ENCODE peak calls at places on chromosomes 7 and 10, in four cellular contexts. O is prostate gland, A is Panc1, P is GM12878. E is an unnamed sample.

GRCh38 chr7:131493559-131493958 is 62.9 kb downstream of the PODXL start:
- DNase-seq in O (no peak), A (no peak), P (no peak), E (no peak)

GRCh38 chr7:8147760-8148463 is 114.1 kb downstream of the ICA1 start:
- DNase-seq in O (no peak), A (no peak), P (no peak), E (no peak)

GRCh38 chr10:103145860-103146466 is 47.1 kb downstream of the NT5C2 start:
- DNase-seq in O (no peak), A (peak; percentile 42), P (no peak), E (peak; percentile 76)

GRCh38 chr10:11539191-11539868 is 72.1 kb downstream of the USP6NL start:
- DNase-seq in O (no peak), A (peak; percentile 46), P (no peak), E (no peak)

GRCh38 chr7:44935583-44935982 is 43.2 kb downstream of the MYO1G start:
- DNase-seq in O (no peak), A (no peak), P (no peak), E (no peak)

GRCh38 chr10:114157912-114158311 is 16.1 kb downstream of the CCDC186 start:
- DNase-seq in O (no peak), A (no peak), P (no peak), E (no peak)

GRCh38 chr10:21080246-21080645 is 183.1 kb upstream of the NEBL start:
- DNase-seq in O (no peak), A (no peak), P (no peak), E (no peak)

GRCh38 chr7:4657640-4658417 is 24.3 kb upstream of the FOXK1 start:
- DNase-seq in O (no peak), A (no peak), P (no peak), E (no peak)

GRCh38 chr7:135380351-135380750 is 129.6 kb downstream of the CNOT4 start:
- DNase-seq in O (no peak), A (no peak), P (no peak), E (no peak)

GRCh38 chr10:94747838-94748237 is 14.6 kb upstream of the CYP2C19 start:
- DNase-seq in O (no peak), A (no peak), P (no peak), E (no peak)

GRCh38 chr7:125599387-125599786 is 669.8 kb upstream of the POT1 start:
- DNase-seq in O (no peak), A (peak; percentile 18), P (no peak), E (no peak)

GRCh38 chr10:117455346-117455745 is 80.1 kb upstream of the PDZD8 start:
- DNase-seq in O (no peak), A (no peak), P (no peak), E (no peak)

GRCh38 chr10:93515071-93515962 is 18.9 kb downstream of the CEP55 start:
- DNase-seq in O (no peak), A (no peak), P (no peak), E (no peak)

GRCh38 chr7:140031364-140031763 is 31.4 kb downstream of the PARP12 start:
- DNase-seq in O (no peak), A (no peak), P (no peak), E (no peak)

GRCh38 chr7:80815733-80816132 is 103.1 kb downstream of the SEMA3C start:
- DNase-seq in O (no peak), A (no peak), P (no peak), E (no peak)

GRCh38 chr7:111886233-111886632 is 320.0 kb downstream of the DOCK4 start:
- DNase-seq in O (no peak), A (no peak), P (no peak), E (no peak)

GRCh38 chr7:131225619-131226101 is 102.0 kb upstream of the MKLN1 start:
- DNase-seq in O (peak; percentile 14), A (no peak), P (no peak), E (peak; percentile 28)

GRCh38 chr7:39530996-39531395 is 35.2 kb upstream of the YAE1 start:
- DNase-seq in O (no peak), A (no peak), P (no peak), E (peak; percentile 26)

GRCh38 chr7:96233084-96233483 is 88.8 kb downstream of the SLC25A13 start:
- DNase-seq in O (no peak), A (no peak), P (no peak), E (no peak)

GRCh38 chr7:48244902-48245301 is 73.6 kb downstream of the ABCA13 start:
- DNase-seq in O (no peak), A (no peak), P (no peak), E (no peak)

GRCh38 chr10:124992462-124993344 is 50.8 kb downstream of the ZRANB1 start:
- DNase-seq in O (peak; percentile 73), A (peak; percentile 30), P (no peak), E (peak; percentile 72)

GRCh38 chr7:78535655-78536054 is 737.1 kb downstream of the PHTF2 start:
- DNase-seq in O (no peak), A (no peak), P (no peak), E (no peak)

GRCh38 chr7:76358478-76359110 is at the start of gene YWHAG:
- DNase-seq in O (peak; percentile 91), A (no peak), P (no peak), E (peak; percentile 91)

GRCh38 chr10:456486-456885 is 233.0 kb downstream of the DIP2C start:
- DNase-seq in O (no peak), A (no peak), P (no peak), E (no peak)

GRCh38 chr7:152735443-152736004 is 24.0 kb upstream of the ACTR3B start:
- DNase-seq in O (no peak), A (no peak), P (no peak), E (no peak)

GRCh38 chr7:13860734-13861133 is 128.7 kb downstream of the ETV1 start:
- DNase-seq in O (no peak), A (no peak), P (no peak), E (no peak)

GRCh38 chr7:23469150-23469960 is 936 bp downstream of the IGF2BP3 start:
- DNase-seq in O (no peak), A (no peak), P (no peak), E (no peak)

DNA sequence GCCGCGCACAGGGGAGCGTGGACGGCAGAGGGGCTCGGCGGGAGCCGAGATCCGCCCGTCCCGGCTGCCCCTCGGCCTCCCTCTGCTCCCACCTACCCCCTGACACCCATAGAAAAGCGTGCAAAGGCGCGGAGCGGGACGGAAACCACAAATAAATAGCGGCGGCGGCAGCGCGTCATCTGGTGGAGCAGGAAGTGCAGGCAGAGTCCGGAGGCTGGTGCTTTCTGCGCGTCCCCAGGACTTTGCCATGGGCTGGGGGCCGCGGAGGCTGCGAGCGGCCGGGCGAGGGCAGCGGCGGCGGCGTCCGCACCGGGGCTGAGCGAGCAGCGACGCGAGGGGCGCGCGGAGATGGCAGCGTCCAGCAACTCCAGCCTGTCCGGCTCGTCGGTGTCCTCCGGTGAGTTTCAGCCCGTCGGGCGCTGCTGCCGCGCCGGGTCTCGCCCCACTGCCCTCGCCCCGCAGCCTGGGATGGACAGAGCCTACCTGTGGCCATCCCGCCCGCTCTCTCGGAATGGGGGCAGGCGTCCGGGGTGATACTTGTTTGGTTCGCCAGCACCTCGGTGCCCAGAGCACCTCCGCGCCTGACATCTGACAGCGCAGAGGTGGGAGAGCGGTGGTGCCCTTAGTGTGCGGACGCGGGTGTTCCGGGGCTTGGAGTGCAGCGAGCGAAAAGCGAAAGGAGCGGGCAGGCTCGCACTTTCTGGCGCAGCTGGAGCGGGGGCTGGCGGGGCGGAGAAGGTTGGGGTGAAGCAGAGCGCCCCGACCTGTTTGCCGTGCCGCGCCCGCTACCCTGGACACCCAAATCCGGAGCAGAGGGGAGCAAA is at the start of gene CHN2:
- DNase-seq in O (peak; percentile 43), A (no peak), P (no peak), E (peak; percentile 75)
- TF ChIP-seq POLR2AphosphoS5 in O (no peak), A (no peak), P (no peak), E (no peak)

DNA sequence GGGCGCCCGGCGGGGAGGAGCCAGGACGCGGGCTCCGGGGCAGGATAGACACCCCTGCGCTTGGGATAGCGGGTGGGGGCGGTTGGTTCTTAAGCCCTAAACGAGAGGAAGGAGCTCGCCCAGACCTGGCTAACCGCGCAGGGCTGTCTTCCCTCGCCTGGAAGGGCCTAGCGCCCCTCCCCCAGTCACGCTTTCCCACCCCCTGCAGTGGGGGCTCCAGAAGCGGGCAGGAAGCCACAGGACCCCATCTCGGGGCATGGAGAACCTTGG is 6.5 kb downstream of the SHH start:
- DNase-seq in O (no peak), A (no peak), P (no peak), E (no peak)
- H3K27me3 ChIP-seq in O (peaks cover 18% of the 10 kb centered on the region), A (no peaks in the 10 kb centered on the region), P (peaks cover 11% of the 10 kb centered on the region), E (peaks cover 36% of the 10 kb centered on the region)

DNA sequence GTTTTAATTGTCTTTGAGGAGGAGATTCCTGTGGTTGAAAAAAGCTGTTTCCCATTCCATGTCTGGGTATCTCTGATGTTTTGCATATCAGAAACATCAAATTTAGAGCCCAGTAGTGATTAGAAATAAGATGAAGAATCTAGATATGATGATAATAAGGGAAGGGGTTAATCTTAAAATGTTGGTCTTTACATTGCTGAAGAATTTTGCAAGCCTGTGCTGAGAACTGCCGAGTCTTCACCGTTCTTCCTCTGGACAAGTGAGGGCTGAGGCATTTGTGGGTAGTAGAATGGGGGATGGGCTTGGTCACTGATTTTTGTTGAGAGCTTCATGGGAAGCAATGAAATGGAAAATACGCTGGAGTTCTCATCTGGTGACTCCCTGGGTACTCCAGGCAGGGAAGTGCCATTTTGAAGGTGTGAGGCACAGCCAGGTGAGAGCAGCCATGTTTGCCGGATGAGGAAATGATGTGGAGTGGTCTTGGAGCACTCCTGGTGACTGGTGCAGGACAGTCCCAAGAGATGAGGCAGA is 10.2 kb downstream of the TCF7L2 start:
- DNase-seq in O (no peak), A (no peak), P (no peak), E (no peak)
- H3K27ac ChIP-seq in O (no peak overlapping the region), A (peak overlapping the region; percentile 94), P (no peak overlapping the region), E (no peak overlapping the region)

GRCh38 chr10:13684252-13684791 is 97.6 kb downstream of the PRPF18 start:
- DNase-seq in O (peak; percentile 27), A (no peak), P (no peak), E (peak; percentile 43)
- TF ChIP-seq POLR2AphosphoS5 in O (no peak), A (no peak), P (no peak), E (peak; percentile 36)

GRCh38 chr7:157041514-157042277 is 31.2 kb upstream of the MNX1 start:
- DNase-seq in O (no peak), A (no peak), P (no peak), E (no peak)

GRCh38 chr7:157043745-157044144 is 33.3 kb upstream of the MNX1 start:
- DNase-seq in O (no peak), A (no peak), P (no peak), E (no peak)

GRCh38 chr7:157046681-157047080 is 36.2 kb upstream of the MNX1 start:
- DNase-seq in O (no peak), A (no peak), P (no peak), E (no peak)

GRCh38 chr7:157044943-157045660 is 34.6 kb upstream of the MNX1 start:
- DNase-seq in O (no peak), A (no peak), P (no peak), E (no peak)

DNA sequence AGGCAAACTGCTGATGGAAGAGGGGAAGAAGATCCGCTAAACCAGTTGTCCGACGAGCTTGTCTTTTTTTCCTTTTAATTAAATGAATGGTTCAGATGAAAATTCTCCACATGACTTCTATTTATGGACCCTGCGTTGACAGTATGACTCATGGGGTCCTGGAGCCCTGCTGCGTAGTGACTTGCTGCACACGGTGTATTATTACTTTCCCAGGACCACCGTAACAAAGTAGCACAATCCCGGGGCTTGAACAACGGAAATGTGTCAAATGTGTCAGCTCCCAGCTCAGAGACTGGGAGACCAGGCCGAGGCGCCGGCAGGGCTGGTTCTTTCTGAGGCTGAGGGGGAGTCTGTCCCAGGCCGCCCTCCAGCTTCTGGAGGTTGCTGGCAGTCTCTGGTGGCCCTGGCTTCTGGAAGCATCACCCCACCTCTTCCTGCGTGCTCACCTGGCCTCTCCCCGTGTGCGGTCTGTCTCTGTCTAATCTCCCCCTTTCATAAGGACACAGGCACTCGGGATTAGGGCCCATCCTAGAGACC is 33.8 kb upstream of the MNX1 start:
- DNase-seq in O (no peak), A (no peak), P (no peak), E (no peak)
- H3K27me3 ChIP-seq in O (no peaks in the 10 kb centered on the region), A (no peaks in the 10 kb centered on the region), P (no peaks in the 10 kb centered on the region), E (peaks cover 55% of the 10 kb centered on the region)

GRCh38 chr10:79079074-79079397 is 10.3 kb downstream of the ZMIZ1 start:
- DNase-seq in O (no peak), A (no peak), P (no peak), E (no peak)
- H3K27ac ChIP-seq in O (no peak overlapping the region), A (peak overlapping the region; percentile 78), P (no peak overlapping the region), E (peak overlapping the region; percentile 98)